ENCODE peak calls at places on chromosomes 13 and 19, in five cellular contexts. I is lower lobe of right lung, O is PC-3, M is AG09309, J is BE2C. E is an unnamed sample.

GRCh38 chr19:45677351-45678230 is 9.6 kb downstream of the GIPR start:
- DNase-seq in I (peak), O (peak), M (no peak), J (peak), E (peak)

GRCh38 chr19:47794526-47794925 is 9.8 kb downstream of the TPRX1 start:
- DNase-seq in I (no peak), O (no peak), M (no peak), J (no peak), E (no peak)

GRCh38 chr13:112890316-112891131 is 78.5 kb upstream of the MCF2L start:
- DNase-seq in I (peak), O (no peak), M (no peak), J (no peak), E (no peak)

GRCh38 chr13:82688400-82688999 is 1193.8 kb downstream of the SLITRK1 start:
- DNase-seq in I (no peak), O (peak), M (no peak), J (no peak), E (no peak)

GRCh38 chr13:39952244-39953233 is 297.1 kb downstream of the COG6 start:
- DNase-seq in I (no peak), O (no peak), M (no peak), J (no peak), E (no peak)

GRCh38 chr13:99484405-99484981 is 16.8 kb upstream of the TM9SF2 start:
- DNase-seq in I (no peak), O (no peak), M (peak), J (no peak), E (no peak)

GRCh38 chr13:97946951-97947588 is 6.4 kb upstream of the IPO5 start:
- DNase-seq in I (no peak), O (peak), M (peak), J (no peak), E (peak)

GRCh38 chr19:16371540-16371986 is 46.9 kb downstream of the KLF2 start:
- DNase-seq in I (peak), O (no peak), M (no peak), J (no peak), E (no peak)

GRCh38 chr19:29678484-29679106 is 13.3 kb downstream of the PLEKHF1 start:
- DNase-seq in I (no peak), O (no peak), M (no peak), J (no peak), E (no peak)

GRCh38 chr19:7868326-7868670 is 5.9 kb downstream of the PRR36 start:
- DNase-seq in I (no peak), O (peak), M (no peak), J (no peak), E (no peak)

GRCh38 chr19:49845433-49845832 is 5.5 kb upstream of the PTOV1 start:
- DNase-seq in I (no peak), O (no peak), M (no peak), J (no peak), E (no peak)

GRCh38 chr19:32227561-32228165 is 117.7 kb upstream of the ZNF507 start:
- DNase-seq in I (no peak), O (no peak), M (no peak), J (no peak), E (no peak)
- H3K4me3 ChIP-seq in I (no peak), O (no peak), M (no peak), J (no peak), E (no peak)

GRCh38 chr13:22218784-22219183 is 547.9 kb downstream of the FGF9 start:
- DNase-seq in I (no peak), O (no peak), M (no peak), J (no peak), E (no peak)
- H3K4me3 ChIP-seq in I (no peak), O (no peak), M (no peak), J (no peak), E (no peak)

DNA sequence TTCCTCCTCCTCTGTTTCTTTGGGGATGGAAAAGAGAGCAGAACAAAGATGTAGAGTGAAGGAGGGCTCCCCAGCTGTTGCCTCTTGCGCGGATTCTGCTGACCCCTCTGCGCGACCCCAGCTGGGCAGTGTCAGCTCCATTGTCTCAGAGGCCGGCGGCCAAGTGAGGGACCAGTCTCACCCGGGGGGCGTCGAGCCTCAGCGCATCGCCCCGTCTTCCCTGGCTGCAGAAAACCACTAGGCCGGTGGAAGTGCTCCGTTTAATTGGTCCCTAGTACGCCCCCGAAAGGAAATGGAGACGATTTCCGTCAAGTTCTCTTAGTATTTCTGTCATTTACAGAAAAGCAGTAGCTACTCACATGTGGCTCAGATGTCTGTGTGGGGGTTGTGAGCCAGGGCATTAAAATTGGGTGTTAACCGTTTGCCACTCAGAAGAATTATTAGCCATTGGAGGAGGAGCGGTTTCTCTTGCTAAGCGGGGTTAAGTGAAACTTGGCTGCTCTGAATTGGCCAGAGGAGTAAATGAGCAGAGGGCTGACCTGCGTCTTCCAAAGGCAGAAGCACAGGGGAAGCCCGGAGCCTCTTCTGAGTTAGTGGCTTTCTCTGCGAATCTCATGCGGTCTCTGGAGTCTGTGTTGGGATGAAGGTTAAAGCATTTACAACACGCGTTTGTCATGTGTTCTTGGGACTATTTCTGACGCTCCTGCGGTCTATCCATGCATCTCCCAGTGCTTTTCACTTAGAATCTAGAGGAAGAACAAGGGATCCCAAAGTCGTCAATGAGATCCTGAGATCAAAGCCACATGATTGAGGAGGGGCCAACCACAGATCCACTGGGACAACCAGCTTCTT is 132.8 kb upstream of the MYO16 start:
- DNase-seq in I (no peak), O (no peak), M (no peak), J (no peak), E (no peak)
- H3K4me3 ChIP-seq in I (peak), O (no peak), M (no peak), J (no peak), E (no peak)

GRCh38 chr13:31517599-31517998 is 221.7 kb upstream of the RXFP2 start:
- DNase-seq in I (no peak), O (no peak), M (no peak), J (no peak), E (no peak)
- H3K4me3 ChIP-seq in I (no peak), O (no peak), M (no peak), J (no peak), E (no peak)

GRCh38 chr19:13102416-13102665 is 317 bp downstream of the LYL1 start:
- DNase-seq in I (no peak), O (no peak), M (no peak), J (no peak), E (no peak)

GRCh38 chr19:13100031-13100588 is 2.5 kb downstream of the LYL1 start:
- DNase-seq in I (no peak), O (no peak), M (no peak), J (no peak), E (no peak)

GRCh38 chr19:13100871-13101589 is 1.6 kb downstream of the LYL1 start:
- DNase-seq in I (no peak), O (peak), M (no peak), J (no peak), E (no peak)

GRCh38 chr19:13102666-13103584 is at the start of gene LYL1:
- DNase-seq in I (peak), O (no peak), M (no peak), J (peak), E (no peak)

DNA sequence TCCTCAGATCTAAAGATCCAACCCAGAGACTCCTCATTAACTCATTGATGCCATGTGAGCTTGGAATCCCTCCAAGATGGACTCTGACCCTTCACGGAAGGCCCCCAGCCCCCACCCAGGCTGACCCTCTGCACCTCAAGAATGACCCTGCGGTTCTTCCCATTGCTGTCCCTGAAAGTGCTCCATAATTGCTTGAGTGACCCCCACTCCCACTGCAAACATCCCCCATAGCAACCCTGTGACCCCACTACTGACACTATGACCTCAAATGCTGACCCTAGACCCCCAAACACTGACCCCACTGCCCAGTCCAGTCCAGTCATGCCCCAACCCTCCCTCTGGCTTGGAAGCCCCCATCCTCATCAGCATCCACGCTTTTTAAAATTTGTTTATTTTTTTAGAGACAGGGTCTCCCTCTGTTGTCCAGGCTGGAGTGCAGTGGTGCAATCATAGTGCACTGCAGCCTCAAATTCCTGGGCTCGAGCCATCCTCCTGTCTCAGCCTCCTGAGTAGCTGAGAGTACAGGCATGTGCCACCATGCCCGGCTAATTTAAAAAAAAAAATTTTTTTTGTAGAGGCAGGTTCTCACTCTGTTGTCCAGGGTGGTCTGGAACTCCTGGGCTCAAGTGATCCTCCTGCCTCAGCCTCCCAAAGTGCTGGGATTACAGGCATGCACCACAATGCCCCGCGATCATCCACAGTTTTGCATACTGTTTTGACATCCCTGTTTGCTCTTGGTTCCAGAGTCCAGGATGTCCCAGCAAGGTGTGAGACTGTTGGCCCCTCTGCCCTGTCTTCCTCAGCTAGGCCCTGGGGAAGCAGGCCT is 855 bp downstream of the LYL1 start:
- DNase-seq in I (no peak), O (no peak), M (no peak), J (no peak), E (no peak)
- H3K4me3 ChIP-seq in I (peak), O (peak), M (no peak), J (peak), E (no peak)